ENCODE peak calls at places on chromosomes 16 and 17, in ten cellular contexts. One of them, this sample, is unnamed.

GRCh38 chr16:47150067-47150466 is 6.3 kb upstream of the NETO2 start:
- DNase-seq in keratinocyte: no peak
- DNase-seq in CD4-positive, CD25-positive, alpha-beta regulatory T cell: no peak
- DNase-seq in Caco-2: no peak
- DNase-seq in esophagus muscularis mucosa: no peak
- DNase-seq in body of pancreas: no peak
- DNase-seq in aorta: no peak
- DNase-seq in CD8-positive, alpha-beta T cell: no peak
- DNase-seq in GM23338: no peak
- DNase-seq in GM23248: no peak
- DNase-seq in this sample: no peak

GRCh38 chr17:67476787-67477335 is 99.8 kb downstream of the PITPNC1 start:
- DNase-seq in keratinocyte: no peak
- DNase-seq in CD4-positive, CD25-positive, alpha-beta regulatory T cell: no peak
- DNase-seq in Caco-2: no peak
- DNase-seq in esophagus muscularis mucosa: no peak
- DNase-seq in body of pancreas: no peak
- DNase-seq in aorta: no peak
- DNase-seq in CD8-positive, alpha-beta T cell: no peak
- DNase-seq in GM23338: no peak
- DNase-seq in GM23248: peak; percentile 18
- DNase-seq in this sample: no peak

GRCh38 chr16:84087461-84088151 is 29.1 kb downstream of the MBTPS1 start:
- DNase-seq in keratinocyte: no peak
- DNase-seq in CD4-positive, CD25-positive, alpha-beta regulatory T cell: no peak
- DNase-seq in Caco-2: no peak
- DNase-seq in esophagus muscularis mucosa: no peak
- DNase-seq in body of pancreas: no peak
- DNase-seq in aorta: no peak
- DNase-seq in CD8-positive, alpha-beta T cell: no peak
- DNase-seq in GM23338: no peak
- DNase-seq in GM23248: no peak
- DNase-seq in this sample: no peak

GRCh38 chr17:50634915-50635719 is 436 bp downstream of the ABCC3 start:
- DNase-seq in keratinocyte: no peak
- DNase-seq in CD4-positive, CD25-positive, alpha-beta regulatory T cell: no peak
- DNase-seq in Caco-2: no peak
- DNase-seq in esophagus muscularis mucosa: no peak
- DNase-seq in body of pancreas: peak; percentile 43
- DNase-seq in aorta: peak; percentile 78
- DNase-seq in CD8-positive, alpha-beta T cell: no peak
- DNase-seq in GM23338: peak; percentile 65
- DNase-seq in GM23248: peak; percentile 48
- DNase-seq in this sample: no peak

GRCh38 chr17:81337449-81337848 is 42.3 kb upstream of the SLC38A10 start:
- DNase-seq in keratinocyte: no peak
- DNase-seq in CD4-positive, CD25-positive, alpha-beta regulatory T cell: no peak
- DNase-seq in Caco-2: no peak
- DNase-seq in esophagus muscularis mucosa: no peak
- DNase-seq in body of pancreas: peak; percentile 84
- DNase-seq in aorta: no peak
- DNase-seq in CD8-positive, alpha-beta T cell: no peak
- DNase-seq in GM23338: peak; percentile 52
- DNase-seq in GM23248: no peak
- DNase-seq in this sample: peak; percentile 84

GRCh38 chr16:49858200-49859129 is 2.6 kb upstream of the ZNF423 start:
- DNase-seq in keratinocyte: no peak
- DNase-seq in CD4-positive, CD25-positive, alpha-beta regulatory T cell: no peak
- DNase-seq in Caco-2: no peak
- DNase-seq in esophagus muscularis mucosa: no peak
- DNase-seq in body of pancreas: peak; percentile 64
- DNase-seq in aorta: peak; percentile 94
- DNase-seq in CD8-positive, alpha-beta T cell: no peak
- DNase-seq in GM23338: peak; percentile 78
- DNase-seq in GM23248: peak; percentile 51
- DNase-seq in this sample: no peak

GRCh38 chr16:59440502-59440901 is 706.4 kb upstream of the GOT2 start:
- DNase-seq in keratinocyte: no peak
- DNase-seq in CD4-positive, CD25-positive, alpha-beta regulatory T cell: no peak
- DNase-seq in Caco-2: no peak
- DNase-seq in esophagus muscularis mucosa: no peak
- DNase-seq in body of pancreas: no peak
- DNase-seq in aorta: no peak
- DNase-seq in CD8-positive, alpha-beta T cell: no peak
- DNase-seq in GM23338: no peak
- DNase-seq in GM23248: no peak
- DNase-seq in this sample: no peak

GRCh38 chr16:51430716-51431369 is 279.8 kb upstream of the SALL1 start:
- DNase-seq in keratinocyte: no peak
- DNase-seq in CD4-positive, CD25-positive, alpha-beta regulatory T cell: no peak
- DNase-seq in Caco-2: no peak
- DNase-seq in esophagus muscularis mucosa: no peak
- DNase-seq in body of pancreas: no peak
- DNase-seq in aorta: no peak
- DNase-seq in CD8-positive, alpha-beta T cell: no peak
- DNase-seq in GM23338: no peak
- DNase-seq in GM23248: peak; percentile 22
- DNase-seq in this sample: no peak

GRCh38 chr17:66241839-66242238 is 12.6 kb upstream of the APOH start:
- DNase-seq in keratinocyte: no peak
- DNase-seq in CD4-positive, CD25-positive, alpha-beta regulatory T cell: no peak
- DNase-seq in Caco-2: no peak
- DNase-seq in esophagus muscularis mucosa: no peak
- DNase-seq in body of pancreas: no peak
- DNase-seq in aorta: no peak
- DNase-seq in CD8-positive, alpha-beta T cell: no peak
- DNase-seq in GM23338: no peak
- DNase-seq in GM23248: no peak
- DNase-seq in this sample: no peak

GRCh38 chr16:89395150-89396142 is 94.9 kb downstream of the ANKRD11 start:
- DNase-seq in keratinocyte: peak; percentile 84
- DNase-seq in CD4-positive, CD25-positive, alpha-beta regulatory T cell: no peak
- DNase-seq in Caco-2: no peak
- DNase-seq in esophagus muscularis mucosa: peak; percentile 96
- DNase-seq in body of pancreas: peak; percentile 97
- DNase-seq in aorta: peak; percentile 91
- DNase-seq in CD8-positive, alpha-beta T cell: no peak
- DNase-seq in GM23338: no peak
- DNase-seq in GM23248: peak; percentile 97
- DNase-seq in this sample: peak; percentile 86

GRCh38 chr17:77086433-77087010 is 54.2 kb upstream of the SEC14L1 start:
- DNase-seq in keratinocyte: peak; percentile 25
- DNase-seq in CD4-positive, CD25-positive, alpha-beta regulatory T cell: peak; percentile 68
- DNase-seq in Caco-2: peak; percentile 93
- DNase-seq in esophagus muscularis mucosa: peak; percentile 97
- DNase-seq in body of pancreas: peak; percentile 92
- DNase-seq in aorta: peak; percentile 95
- DNase-seq in CD8-positive, alpha-beta T cell: peak; percentile 83
- DNase-seq in GM23338: peak; percentile 96
- DNase-seq in GM23248: peak; percentile 79
- DNase-seq in this sample: peak; percentile 92

GRCh38 chr16:77913738-77914263 is 108.5 kb upstream of the CLEC3A start:
- DNase-seq in keratinocyte: no peak
- DNase-seq in CD4-positive, CD25-positive, alpha-beta regulatory T cell: no peak
- DNase-seq in Caco-2: no peak
- DNase-seq in esophagus muscularis mucosa: no peak
- DNase-seq in body of pancreas: no peak
- DNase-seq in aorta: no peak
- DNase-seq in CD8-positive, alpha-beta T cell: no peak
- DNase-seq in GM23338: no peak
- DNase-seq in GM23248: peak; percentile 42
- DNase-seq in this sample: no peak

GRCh38 chr17:48526986-48527741 is 3.6 kb downstream of the HOXB1 start:
- DNase-seq in keratinocyte: no peak
- DNase-seq in CD4-positive, CD25-positive, alpha-beta regulatory T cell: no peak
- DNase-seq in Caco-2: no peak
- DNase-seq in esophagus muscularis mucosa: no peak
- DNase-seq in body of pancreas: no peak
- DNase-seq in aorta: no peak
- DNase-seq in CD8-positive, alpha-beta T cell: no peak
- DNase-seq in GM23338: peak; percentile 85
- DNase-seq in GM23248: no peak
- DNase-seq in this sample: no peak

GRCh38 chr17:16953347-16953746 is 18.6 kb downstream of the TNFRSF13B start:
- DNase-seq in keratinocyte: no peak
- DNase-seq in CD4-positive, CD25-positive, alpha-beta regulatory T cell: no peak
- DNase-seq in Caco-2: no peak
- DNase-seq in esophagus muscularis mucosa: no peak
- DNase-seq in body of pancreas: no peak
- DNase-seq in aorta: no peak
- DNase-seq in CD8-positive, alpha-beta T cell: no peak
- DNase-seq in GM23338: no peak
- DNase-seq in GM23248: no peak
- DNase-seq in this sample: no peak

DNA sequence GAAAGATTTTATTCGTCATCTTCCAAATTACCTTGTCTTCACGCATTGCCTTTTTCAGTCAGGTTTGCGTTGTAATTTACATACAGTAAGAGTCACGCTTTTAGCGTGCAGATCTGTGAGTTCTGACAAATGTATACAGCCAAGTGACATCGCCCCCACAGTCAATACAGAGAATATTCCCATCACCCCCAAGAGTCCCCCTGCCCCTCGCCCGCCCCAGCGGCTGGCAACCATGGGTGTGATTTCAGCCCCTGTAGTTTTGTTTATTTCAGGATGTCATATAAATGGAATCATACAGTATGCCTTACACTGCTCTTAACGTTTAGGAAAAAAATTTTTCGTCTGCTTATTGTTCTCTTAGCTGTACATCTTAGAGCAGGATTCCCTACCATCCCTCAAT is 157.8 kb downstream of the CMIP start:
- DNase-seq in keratinocyte: no peak
- DNase-seq in CD4-positive, CD25-positive, alpha-beta regulatory T cell: no peak
- DNase-seq in Caco-2: no peak
- DNase-seq in esophagus muscularis mucosa: no peak
- DNase-seq in body of pancreas: no peak
- DNase-seq in aorta: no peak
- DNase-seq in CD8-positive, alpha-beta T cell: no peak
- DNase-seq in GM23338: no peak
- DNase-seq in GM23248: no peak
- DNase-seq in this sample: no peak
- H3K4me1 ChIP-seq in keratinocyte: peaks cover 74% of the 10 kb centered on the region
- H3K4me1 ChIP-seq in CD4-positive, CD25-positive, alpha-beta regulatory T cell: no peaks in the 10 kb centered on the region
- H3K4me1 ChIP-seq in Caco-2: peaks cover 44% of the 10 kb centered on the region
- H3K4me1 ChIP-seq in esophagus muscularis mucosa: peaks cover 35% of the 10 kb centered on the region
- H3K4me1 ChIP-seq in body of pancreas: peaks cover 19% of the 10 kb centered on the region
- H3K4me1 ChIP-seq in aorta: no peaks in the 10 kb centered on the region
- H3K4me1 ChIP-seq in CD8-positive, alpha-beta T cell: no peaks in the 10 kb centered on the region
- H3K4me1 ChIP-seq in GM23338: peaks cover 4% of the 10 kb centered on the region
- H3K4me1 ChIP-seq in GM23248: peaks cover 26% of the 10 kb centered on the region
- H3K4me1 ChIP-seq in this sample: peaks cover 9% of the 10 kb centered on the region

DNA sequence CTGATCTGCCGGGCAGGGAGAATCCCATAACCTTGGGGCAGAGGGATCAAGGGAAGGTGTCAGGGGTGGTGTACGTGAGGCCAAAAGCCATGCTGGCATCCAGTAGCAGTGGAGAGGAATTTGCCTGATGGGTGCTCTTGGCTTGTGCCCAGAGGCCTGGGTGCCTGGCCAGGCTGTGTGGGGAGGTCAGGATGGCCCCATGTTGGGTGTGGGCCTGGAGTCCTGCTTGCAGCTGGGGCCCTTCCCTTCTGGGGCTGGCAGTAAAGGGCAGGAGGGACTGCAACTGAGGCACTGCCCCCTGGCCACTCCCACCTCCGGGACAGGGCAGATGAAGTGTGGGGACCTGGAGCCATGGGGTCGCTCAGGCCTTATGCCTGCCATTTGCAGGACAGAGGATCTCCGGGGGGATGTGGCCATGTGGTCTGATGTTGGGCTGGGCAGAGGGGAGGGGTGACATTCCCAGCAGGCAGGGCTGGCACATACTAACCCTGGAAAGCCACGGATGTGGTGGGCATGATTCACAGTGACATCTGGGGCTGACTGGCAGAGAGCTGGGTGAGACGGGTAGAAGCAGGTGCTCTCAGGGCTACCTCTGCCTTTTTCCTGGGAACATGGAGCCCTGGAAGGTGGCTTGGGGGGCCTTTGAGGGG is 3.5 kb downstream of the FMNL1 start:
- DNase-seq in keratinocyte: no peak
- DNase-seq in CD4-positive, CD25-positive, alpha-beta regulatory T cell: peak; percentile 35
- DNase-seq in Caco-2: no peak
- DNase-seq in esophagus muscularis mucosa: no peak
- DNase-seq in body of pancreas: no peak
- DNase-seq in aorta: no peak
- DNase-seq in CD8-positive, alpha-beta T cell: peak; percentile 71
- DNase-seq in GM23338: no peak
- DNase-seq in GM23248: no peak
- DNase-seq in this sample: no peak
- H3K4me1 ChIP-seq in keratinocyte: peaks cover 30% of the 10 kb centered on the region
- H3K4me1 ChIP-seq in CD4-positive, CD25-positive, alpha-beta regulatory T cell: peaks cover 84% of the 10 kb centered on the region
- H3K4me1 ChIP-seq in Caco-2: peaks cover 15% of the 10 kb centered on the region
- H3K4me1 ChIP-seq in esophagus muscularis mucosa: peaks cover 77% of the 10 kb centered on the region
- H3K4me1 ChIP-seq in body of pancreas: peaks cover 41% of the 10 kb centered on the region
- H3K4me1 ChIP-seq in aorta: no peaks in the 10 kb centered on the region
- H3K4me1 ChIP-seq in CD8-positive, alpha-beta T cell: peaks cover 67% of the 10 kb centered on the region
- H3K4me1 ChIP-seq in GM23338: peaks cover 30% of the 10 kb centered on the region
- H3K4me1 ChIP-seq in GM23248: peaks cover 33% of the 10 kb centered on the region
- H3K4me1 ChIP-seq in this sample: peaks cover 71% of the 10 kb centered on the region

GRCh38 chr16:1533443-1533951 is at the start of gene TMEM204:
- DNase-seq in keratinocyte: no peak
- DNase-seq in CD4-positive, CD25-positive, alpha-beta regulatory T cell: no peak
- DNase-seq in Caco-2: no peak
- DNase-seq in esophagus muscularis mucosa: no peak
- DNase-seq in body of pancreas: peak; percentile 57
- DNase-seq in aorta: peak; percentile 88
- DNase-seq in CD8-positive, alpha-beta T cell: peak; percentile 56
- DNase-seq in GM23338: peak; percentile 33
- DNase-seq in GM23248: peak; percentile 81
- DNase-seq in this sample: no peak
- H3K4me1 ChIP-seq in keratinocyte: peaks cover 49% of the 10 kb centered on the region
- H3K4me1 ChIP-seq in CD4-positive, CD25-positive, alpha-beta regulatory T cell: peaks cover 49% of the 10 kb centered on the region
- H3K4me1 ChIP-seq in Caco-2: no peaks in the 10 kb centered on the region
- H3K4me1 ChIP-seq in esophagus muscularis mucosa: peaks cover 70% of the 10 kb centered on the region
- H3K4me1 ChIP-seq in body of pancreas: peaks cover 8% of the 10 kb centered on the region
- H3K4me1 ChIP-seq in aorta: no peaks in the 10 kb centered on the region
- H3K4me1 ChIP-seq in CD8-positive, alpha-beta T cell: peaks cover 50% of the 10 kb centered on the region
- H3K4me1 ChIP-seq in GM23338: no peaks in the 10 kb centered on the region
- H3K4me1 ChIP-seq in GM23248: peaks cover 39% of the 10 kb centered on the region
- H3K4me1 ChIP-seq in this sample: peaks cover 66% of the 10 kb centered on the region

GRCh38 chr17:40499551-40500189 is 1.8 kb downstream of the TNS4 start:
- DNase-seq in keratinocyte: no peak
- DNase-seq in CD4-positive, CD25-positive, alpha-beta regulatory T cell: no peak
- DNase-seq in Caco-2: peak; percentile 55
- DNase-seq in esophagus muscularis mucosa: peak; percentile 96
- DNase-seq in body of pancreas: peak; percentile 89
- DNase-seq in aorta: peak; percentile 95
- DNase-seq in CD8-positive, alpha-beta T cell: no peak
- DNase-seq in GM23338: peak; percentile 94
- DNase-seq in GM23248: peak; percentile 87
- DNase-seq in this sample: peak; percentile 91
- H3K4me1 ChIP-seq in keratinocyte: peaks cover 46% of the 10 kb centered on the region
- H3K4me1 ChIP-seq in CD4-positive, CD25-positive, alpha-beta regulatory T cell: no peaks in the 10 kb centered on the region
- H3K4me1 ChIP-seq in Caco-2: peaks cover 5% of the 10 kb centered on the region
- H3K4me1 ChIP-seq in esophagus muscularis mucosa: peaks cover 38% of the 10 kb centered on the region
- H3K4me1 ChIP-seq in body of pancreas: peaks cover 12% of the 10 kb centered on the region
- H3K4me1 ChIP-seq in aorta: peaks cover 2% of the 10 kb centered on the region
- H3K4me1 ChIP-seq in CD8-positive, alpha-beta T cell: no peaks in the 10 kb centered on the region
- H3K4me1 ChIP-seq in GM23338: peaks cover 24% of the 10 kb centered on the region
- H3K4me1 ChIP-seq in GM23248: peaks cover 28% of the 10 kb centered on the region
- H3K4me1 ChIP-seq in this sample: peaks cover 29% of the 10 kb centered on the region

DNA sequence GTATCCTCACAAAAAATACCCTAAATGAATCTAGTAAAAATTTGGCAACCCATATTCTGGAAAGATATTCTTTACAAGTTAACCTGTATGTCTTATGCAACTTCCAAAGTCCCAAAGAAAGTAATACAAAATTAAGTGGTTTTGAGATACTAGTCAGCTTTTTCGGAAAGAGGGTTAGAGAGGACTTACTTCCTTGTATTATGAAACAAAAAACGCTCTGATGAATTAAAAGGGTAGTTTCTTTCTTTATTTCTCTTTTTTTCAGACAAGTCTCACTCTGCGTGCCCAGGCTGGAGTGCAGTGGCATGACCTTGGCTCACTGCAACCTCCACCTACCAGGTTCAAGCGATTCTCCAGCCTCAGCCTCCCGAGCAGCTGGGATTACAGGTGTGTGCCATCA is 51.6 kb downstream of the KANSL1 start:
- DNase-seq in keratinocyte: no peak
- DNase-seq in CD4-positive, CD25-positive, alpha-beta regulatory T cell: no peak
- DNase-seq in Caco-2: no peak
- DNase-seq in esophagus muscularis mucosa: no peak
- DNase-seq in body of pancreas: no peak
- DNase-seq in aorta: no peak
- DNase-seq in CD8-positive, alpha-beta T cell: no peak
- DNase-seq in GM23338: no peak
- DNase-seq in GM23248: no peak
- DNase-seq in this sample: no peak
- H3K4me1 ChIP-seq in keratinocyte: peaks cover 15% of the 10 kb centered on the region
- H3K4me1 ChIP-seq in CD4-positive, CD25-positive, alpha-beta regulatory T cell: peaks cover 89% of the 10 kb centered on the region
- H3K4me1 ChIP-seq in Caco-2: peaks cover 22% of the 10 kb centered on the region
- H3K4me1 ChIP-seq in esophagus muscularis mucosa: peaks cover 89% of the 10 kb centered on the region
- H3K4me1 ChIP-seq in body of pancreas: peaks cover 84% of the 10 kb centered on the region
- H3K4me1 ChIP-seq in aorta: peaks cover 2% of the 10 kb centered on the region
- H3K4me1 ChIP-seq in CD8-positive, alpha-beta T cell: peaks cover 77% of the 10 kb centered on the region
- H3K4me1 ChIP-seq in GM23338: peaks cover 67% of the 10 kb centered on the region
- H3K4me1 ChIP-seq in GM23248: peaks cover 16% of the 10 kb centered on the region
- H3K4me1 ChIP-seq in this sample: peaks cover 86% of the 10 kb centered on the region

This sample was measured in lower lobe of right lung.